ENCODE peak calls at places on chromosomes 7 and 10, in five cellular contexts. P is body of pancreas, M is NCI-H1417, F is amygdala, T is HEK293T. R is an unnamed sample.

GRCh38 chr10:101003639-101004206 is 4.1 kb downstream of the LZTS2 start:
- DNase-seq in M (no peak), P (no peak), F (no peak), T (no peak), R (no peak)

GRCh38 chr7:43141091-43141490 is 28.6 kb downstream of the HECW1 start:
- DNase-seq in T (no peak), F (no peak), M (no peak), P (no peak), R (no peak)

GRCh38 chr7:22718200-22718711 is 8.7 kb upstream of the IL6 start:
- DNase-seq in F (no peak), P (no peak), M (no peak), T (no peak), R (no peak)

GRCh38 chr7:2819954-2820397 is 24.1 kb downstream of the GNA12 start:
- DNase-seq in M (no peak), P (no peak), F (no peak), T (no peak), R (no peak)

GRCh38 chr7:156049366-156049765 is 237.1 kb upstream of the SHH start:
- DNase-seq in T (no peak), M (no peak), F (no peak), P (no peak), R (no peak)

GRCh38 chr7:42502022-42502421 is 265.0 kb upstream of the GLI3 start:
- DNase-seq in M (no peak), T (no peak), F (no peak), P (no peak), R (no peak)

GRCh38 chr7:107210400-107210799 is 41.6 kb downstream of the HBP1 start:
- DNase-seq in P (no peak), M (no peak), F (no peak), T (no peak), R (no peak)

GRCh38 chr10:131814567-131815290 is 86.1 kb upstream of the PPP2R2D start:
- DNase-seq in M (no peak), T (no peak), F (no peak), P (peak), R (no peak)

GRCh38 chr7:5872326-5872725 is 8.3 kb upstream of the OCM start:
- DNase-seq in T (no peak), M (peak), P (no peak), F (no peak), R (no peak)

GRCh38 chr7:40760997-40761396 is 626.2 kb downstream of the SUGCT start:
- DNase-seq in F (no peak), M (no peak), P (no peak), T (no peak), R (no peak)

GRCh38 chr7:82327898-82328297 is 115.7 kb downstream of the CACNA2D1 start:
- DNase-seq in M (no peak), T (no peak), P (no peak), F (no peak), R (no peak)

GRCh38 chr7:29987821-29988317 is 1.7 kb downstream of the SCRN1 start:
- DNase-seq in M (peak), F (no peak), P (peak), T (peak), R (peak)

GRCh38 chr10:123301077-123301875 is 147.1 kb downstream of the BUB3 start:
- DNase-seq in P (peak), M (no peak), T (peak), F (peak), R (peak)

GRCh38 chr7:44163591-44163990 is 22.5 kb upstream of the MYL7 start:
- DNase-seq in F (no peak), T (no peak), P (no peak), M (peak), R (no peak)

GRCh38 chr10:6393168-6393567 is 186.9 kb downstream of the PRKCQ start:
- DNase-seq in M (no peak), P (no peak), F (no peak), T (no peak), R (no peak)

GRCh38 chr10:73262105-73262730 is 9.8 kb upstream of the MRPS16 start:
- DNase-seq in P (no peak), F (no peak), M (no peak), T (no peak), R (no peak)

GRCh38 chr10:102735065-102735562 is 8.6 kb upstream of the WBP1L start:
- DNase-seq in T (no peak), P (peak), F (no peak), M (no peak), R (no peak)

GRCh38 chr10:122576291-122576690 is 15.7 kb downstream of the DMBT1 start:
- DNase-seq in T (no peak), M (no peak), F (no peak), P (no peak), R (no peak)

GRCh38 chr7:47153076-47153475 is 428.8 kb downstream of the TNS3 start:
- DNase-seq in F (no peak), M (no peak), P (peak), T (no peak), R (no peak)

GRCh38 chr7:149719050-149719899 is 54.1 kb downstream of the ZNF467 start:
- DNase-seq in T (no peak), F (no peak), M (no peak), P (no peak), R (no peak)

GRCh38 chr10:22475857-22476600 is 130.7 kb downstream of the SPAG6 start:
- DNase-seq in F (peak), T (no peak), M (no peak), P (no peak), R (peak)

GRCh38 chr10:117226813-117227451 is 14.0 kb upstream of the SLC18A2 start:
- DNase-seq in T (peak), P (peak), F (no peak), M (no peak), R (peak)

GRCh38 chr7:135240446-135240845 is 6.8 kb downstream of the STRA8 start:
- DNase-seq in T (peak), F (no peak), P (no peak), M (no peak), R (no peak)

GRCh38 chr7:2613926-2614613 is 17.7 kb upstream of the TTYH3 start:
- DNase-seq in F (no peak), M (peak), T (no peak), P (peak), R (peak)

GRCh38 chr7:65976659-65977196 is 5.3 kb downstream of the GUSB start:
- DNase-seq in T (no peak), P (no peak), F (no peak), M (no peak), R (no peak)

GRCh38 chr10:124093076-124093773 is at the start of gene CHST15:
- DNase-seq in P (peak), M (no peak), T (peak), F (peak), R (peak)

R was measured in SK-N-SH.